ENCODE peak calls at places on chromosome 19, in seven cellular contexts. O is SK-N-SH, H is HepG2, L is GM12878, K is HCT116, V is H1, P is K562. J is an unnamed sample.
A peak's percentile ranks its signal among the peaks of the same experiment; 100 is the strongest.

GRCh38 chr19:21321134-21321533 is 8.1 kb downstream of the ZNF708 start:
- DNase-seq in O (no peak), H (no peak), L (no peak), K (no peak), V (no peak), P (no peak), J (no peak)

GRCh38 chr19:53908106-53908932 is 759 bp upstream of the CACNG7 start:
- DNase-seq in O (peak; percentile 89), H (no peak), L (no peak), K (no peak), V (no peak), P (peak; percentile 77), J (peak; percentile 67)

GRCh38 chr19:52522555-52522954 is 4.9 kb upstream of the ZNF808 start:
- DNase-seq in O (peak; percentile 14), H (no peak), L (no peak), K (no peak), V (no peak), P (peak; percentile 30), J (no peak)

GRCh38 chr19:14182481-14182880 is 23.5 kb downstream of the ADGRL1 start:
- DNase-seq in O (peak; percentile 42), H (no peak), L (no peak), K (no peak), V (no peak), P (no peak), J (no peak)

GRCh38 chr19:13839938-13840750 is 36.8 kb upstream of the NANOS3 start:
- DNase-seq in O (no peak), H (no peak), L (no peak), K (no peak), V (no peak), P (no peak), J (peak; percentile 58)

GRCh38 chr19:19751846-19752245 is 18.9 kb upstream of the ZNF14 start:
- DNase-seq in O (no peak), H (no peak), L (no peak), K (no peak), V (no peak), P (no peak), J (no peak)

GRCh38 chr19:33622809-33623511 is 1.2 kb downstream of the CHST8 start:
- DNase-seq in O (peak; percentile 72), H (no peak), L (no peak), K (no peak), V (no peak), P (no peak), J (no peak)

GRCh38 chr19:16022681-16023557 is 53.4 kb upstream of the TPM4 start:
- DNase-seq in O (peak; percentile 13), H (no peak), L (no peak), K (no peak), V (no peak), P (no peak), J (no peak)

GRCh38 chr19:34475026-34475974 is 6.3 kb upstream of the WTIP start:
- DNase-seq in O (no peak), H (no peak), L (no peak), K (no peak), V (no peak), P (no peak), J (no peak)

GRCh38 chr19:48656840-48657474 is 11.0 kb upstream of the CA11 start:
- DNase-seq in O (no peak), H (no peak), L (no peak), K (no peak), V (no peak), P (no peak), J (no peak)

GRCh38 chr19:53010494-53010893 is 3.2 kb upstream of the ERVV-1 start:
- DNase-seq in O (no peak), H (no peak), L (no peak), K (no peak), V (no peak), P (no peak), J (no peak)

GRCh38 chr19:1864480-1865171 is 1.2 kb upstream of the KLF16 start:
- DNase-seq in O (peak; percentile 90), H (peak; percentile 66), L (no peak), K (no peak), V (no peak), P (peak; percentile 81), J (no peak)

GRCh38 chr19:33402421-33403220 is 29.1 kb downstream of the CEBPG start:
- DNase-seq in O (peak; percentile 58), H (no peak), L (no peak), K (no peak), V (no peak), P (no peak), J (peak; percentile 10)

GRCh38 chr19:18657590-18658365 is 20.9 kb downstream of the KLHL26 start:
- DNase-seq in O (peak; percentile 76), H (no peak), L (no peak), K (no peak), V (no peak), P (peak; percentile 49), J (no peak)

DNA sequence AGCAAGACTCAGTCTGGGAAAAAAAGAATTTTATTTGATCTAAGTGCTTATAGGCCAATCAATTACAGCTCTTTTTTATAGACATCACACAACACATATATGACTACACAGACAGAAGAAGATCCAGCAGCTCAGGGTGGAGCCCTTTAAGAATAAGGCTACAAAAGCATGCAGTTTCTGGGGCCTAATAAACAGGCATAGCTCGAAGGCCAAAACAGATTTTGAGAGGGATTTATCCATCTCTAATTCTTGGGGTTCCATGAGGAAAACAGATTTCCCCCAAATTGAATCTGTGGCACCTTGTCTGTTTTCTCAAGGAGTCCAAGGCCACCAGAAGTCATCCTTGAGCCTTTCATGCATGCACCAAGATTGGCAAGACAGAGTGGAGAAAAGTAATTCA is 3.9 kb upstream of the ZNF550 start:
- DNase-seq in O (no peak), H (no peak), L (no peak), K (no peak), V (no peak), P (no peak), J (no peak)
- TF ChIP-seq JUND in O (no peak), H (no peak), L (no peak), K (no peak), V (no peak), P (no peak), J (no peak)

DNA sequence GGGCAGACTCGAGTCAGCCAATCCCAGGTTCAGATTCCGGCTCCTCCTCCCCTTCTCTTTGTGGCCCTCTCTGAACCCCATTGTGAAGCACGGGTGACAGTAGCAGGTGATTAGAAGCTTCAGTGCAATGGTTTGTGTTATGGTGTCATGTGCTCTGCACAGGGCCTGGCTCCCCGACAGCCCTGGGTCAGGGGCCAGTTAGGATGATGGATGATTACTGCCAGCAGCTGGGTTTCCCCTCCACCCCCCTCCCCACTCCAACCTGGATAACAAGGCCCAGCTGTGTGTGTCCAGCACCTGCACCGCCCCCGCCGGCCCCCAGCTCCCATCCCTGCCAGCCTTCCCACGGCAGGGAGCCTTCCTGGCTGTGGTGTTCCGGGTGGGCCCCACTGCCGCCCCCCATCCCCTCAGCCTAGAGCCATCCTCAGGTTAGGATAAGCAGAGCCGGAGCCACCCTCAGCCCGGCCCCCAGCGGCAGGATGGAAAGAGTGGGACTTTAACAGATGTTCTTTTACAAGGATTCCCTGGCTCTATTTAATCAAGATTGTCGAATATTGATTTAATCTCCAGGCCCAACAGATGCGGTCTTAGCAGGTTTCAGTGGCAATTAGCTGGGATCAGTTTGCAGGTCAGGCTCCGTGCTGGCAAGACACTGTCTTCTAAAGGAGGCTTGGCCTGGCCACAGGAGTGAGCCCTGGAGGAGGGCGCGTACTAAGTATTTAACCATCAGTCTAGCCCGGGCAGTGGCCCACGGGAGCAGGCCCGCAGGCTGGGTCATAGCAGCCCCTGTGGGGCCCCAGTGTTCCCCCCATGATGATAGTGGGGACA is 156.2 kb downstream of the SIPA1L3 start:
- DNase-seq in O (peak; percentile 87), H (no peak), L (no peak), K (no peak), V (no peak), P (no peak), J (peak; percentile 39)
- TF ChIP-seq JUND in O (no peak), H (no peak), L (no peak), K (no peak), V (no peak), P (no peak), J (no peak)

GRCh38 chr19:17605761-17606745 is 50.6 kb downstream of the COLGALT1 start:
- DNase-seq in O (peak; percentile 98), H (peak; percentile 80), L (peak; percentile 54), K (peak; percentile 92), V (peak; percentile 97), P (peak; percentile 97), J (no peak)

GRCh38 chr19:17602217-17602616 is 46.8 kb downstream of the COLGALT1 start:
- DNase-seq in O (no peak), H (no peak), L (no peak), K (no peak), V (no peak), P (no peak), J (no peak)

GRCh38 chr19:17605117-17605516 is 49.7 kb downstream of the COLGALT1 start:
- DNase-seq in O (no peak), H (no peak), L (no peak), K (no peak), V (no peak), P (no peak), J (no peak)

GRCh38 chr19:17602872-17603552 is 47.6 kb downstream of the COLGALT1 start:
- DNase-seq in O (no peak), H (no peak), L (no peak), K (no peak), V (no peak), P (no peak), J (no peak)

GRCh38 chr19:17604372-17605025 is 49.0 kb downstream of the COLGALT1 start:
- DNase-seq in O (no peak), H (no peak), L (no peak), K (no peak), V (no peak), P (no peak), J (no peak)
- TF ChIP-seq JUND in O (no peak), H (no peak), L (no peak), K (no peak), V (no peak), P (no peak), J (no peak)

GRCh38 chr19:46970815-46971214 is 48.8 kb upstream of the NPAS1 start:
- DNase-seq in O (no peak), H (no peak), L (no peak), K (peak; percentile 48), V (no peak), P (no peak), J (no peak)

GRCh38 chr19:46974181-46974580 is 45.5 kb upstream of the NPAS1 start:
- DNase-seq in O (no peak), H (no peak), L (no peak), K (no peak), V (no peak), P (no peak), J (no peak)

GRCh38 chr19:46975918-46976782 is 43.5 kb upstream of the NPAS1 start:
- DNase-seq in O (peak; percentile 69), H (peak; percentile 70), L (no peak), K (peak; percentile 3), V (peak; percentile 59), P (no peak), J (peak; percentile 69)

GRCh38 chr19:46975011-46975917 is 44.4 kb upstream of the NPAS1 start:
- DNase-seq in O (no peak), H (no peak), L (no peak), K (no peak), V (no peak), P (no peak), J (no peak)

GRCh38 chr19:46972301-46972700 is 47.3 kb upstream of the NPAS1 start:
- DNase-seq in O (no peak), H (no peak), L (no peak), K (no peak), V (no peak), P (no peak), J (no peak)
- TF ChIP-seq JUND in O (no peak), H (no peak), L (no peak), K (no peak), V (no peak), P (no peak), J (no peak)

GRCh38 chr19:55622242-55622969 is 2.0 kb downstream of the ZNF784 start:
- DNase-seq in O (no peak), H (no peak), L (no peak), K (no peak), V (no peak), P (no peak), J (no peak)
- TF ChIP-seq JUND in O (no peak), H (no peak), L (no peak), K (no peak), V (no peak), P (no peak), J (no peak)